ENCODE peak calls at places on chromosomes 13 and 19, in six cellular contexts. Y is AG09319, R is HFF-Myc, T is endothelial cell, M is chondrocyte, V is B cell. K is an unnamed sample.

GRCh38 chr13:39185326-39185725 is 147.1 kb downstream of the NHLRC3 start:
- DNase-seq in R (no peak), M (no peak), T (no peak), Y (no peak), V (no peak), K (no peak)

GRCh38 chr13:114229486-114229885 is 5.2 kb upstream of the CDC16 start:
- DNase-seq in Y (no peak), R (no peak), M (no peak), T (no peak), V (no peak), K (no peak)

GRCh38 chr19:31064486-31064885 is 284.8 kb downstream of the TSHZ3 start:
- DNase-seq in R (no peak), T (no peak), V (no peak), Y (no peak), M (no peak), K (no peak)

GRCh38 chr19:38869836-38870607 is 8.1 kb downstream of the RINL start:
- DNase-seq in R (peak; percentile 31), T (peak; percentile 68), M (no peak), Y (no peak), V (peak; percentile 91), K (peak; percentile 95)

GRCh38 chr19:54209058-54209747 is 8.5 kb downstream of the RPS9 start:
- DNase-seq in T (no peak), M (no peak), Y (no peak), V (no peak), R (no peak), K (peak; percentile 23)

GRCh38 chr13:103275708-103276107 is 209.5 kb upstream of the SLC10A2 start:
- DNase-seq in T (no peak), R (no peak), M (no peak), V (no peak), Y (no peak), K (no peak)

GRCh38 chr13:20001351-20001750 is 42.8 kb downstream of the ZMYM2 start:
- DNase-seq in T (no peak), R (no peak), M (no peak), Y (no peak), V (no peak), K (no peak)

GRCh38 chr19:39038098-39038497 is 5.7 kb upstream of the FBXO27 start:
- DNase-seq in V (no peak), Y (no peak), M (no peak), T (peak; percentile 41), R (no peak), K (peak; percentile 21)

GRCh38 chr13:56015919-56016318 is 1124.8 kb upstream of the PRR20A start:
- DNase-seq in Y (no peak), R (no peak), T (no peak), M (no peak), V (no peak), K (no peak)

GRCh38 chr19:39237200-39238184 is 7.3 kb downstream of the IFNL3 start:
- DNase-seq in V (peak; percentile 56), Y (no peak), R (no peak), T (no peak), M (peak; percentile 68), K (peak; percentile 65)

GRCh38 chr13:66503890-66504289 is 726.2 kb downstream of the PCDH9 start:
- DNase-seq in M (no peak), R (no peak), V (no peak), T (no peak), Y (no peak), K (no peak)

GRCh38 chr13:46736568-46736967 is 60.4 kb downstream of the ESD start:
- DNase-seq in M (no peak), V (no peak), Y (no peak), T (no peak), R (no peak), K (no peak)

GRCh38 chr19:29771708-29772415 is 39.9 kb upstream of the CCNE1 start:
- DNase-seq in T (peak; percentile 73), Y (peak; percentile 8), V (no peak), R (no peak), M (no peak), K (peak; percentile 34)

GRCh38 chr13:45007823-45008222 is 18.5 kb downstream of the GPALPP1 start:
- DNase-seq in R (no peak), M (no peak), Y (no peak), V (no peak), T (no peak), K (no peak)

GRCh38 chr19:46714523-46715106 is 2.3 kb downstream of the PRKD2 start:
- DNase-seq in M (no peak), V (peak; percentile 82), T (no peak), R (no peak), Y (no peak), K (peak; percentile 84)

DNA sequence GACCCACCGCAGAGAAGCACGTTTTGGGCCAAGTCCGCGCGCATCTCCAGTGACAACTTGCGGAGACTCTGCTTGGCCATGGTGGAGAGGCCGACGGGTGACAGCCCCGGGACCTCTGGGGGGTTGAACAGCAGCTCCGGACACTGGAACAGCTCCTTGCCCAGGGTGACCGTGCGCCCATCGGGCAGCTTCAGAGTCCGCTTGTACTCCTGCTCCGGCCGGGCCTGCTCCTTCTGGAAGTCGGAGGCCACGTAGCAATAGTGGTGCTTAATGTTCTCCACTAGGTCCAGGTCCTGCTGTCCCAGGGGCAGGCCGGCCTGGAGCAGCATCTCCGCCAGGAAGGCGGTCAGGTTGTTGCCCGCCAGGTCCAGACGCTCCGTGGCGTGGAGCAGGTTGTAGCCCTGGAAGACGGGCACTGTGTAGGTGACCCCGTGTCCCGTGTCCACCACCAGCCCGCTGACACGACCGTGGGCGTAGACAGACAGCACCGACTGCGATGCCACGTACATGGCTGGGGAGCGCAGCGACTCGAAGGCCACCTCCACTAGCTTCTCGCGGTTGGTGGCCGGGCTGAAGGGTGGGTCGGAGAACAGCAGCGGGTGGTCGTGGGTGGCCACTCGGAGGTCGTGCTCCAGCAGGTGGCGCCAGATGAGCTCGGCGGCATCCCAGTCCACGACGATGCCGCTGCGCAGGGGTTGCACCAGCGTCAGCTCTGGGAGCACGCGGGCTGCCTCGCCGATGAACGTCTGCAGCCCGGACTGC is 743 bp downstream of the ACTL9 start:
- DNase-seq in M (no peak), Y (no peak), V (no peak), R (no peak), T (no peak), K (peak; percentile 41)
- TF ChIP-seq CTCF in M (peak; percentile 42), Y (no peak), V (no peak), R (no peak), T (no peak), K (peak; percentile 66)

GRCh38 chr13:41196011-41196410 is 1.6 kb upstream of the KBTBD7 start:
- DNase-seq in T (no peak), R (no peak), Y (no peak), M (no peak), V (no peak), K (no peak)

GRCh38 chr13:41199061-41199460 is 4.7 kb upstream of the KBTBD7 start:
- DNase-seq in V (peak; percentile 64), R (no peak), T (no peak), Y (no peak), M (no peak), K (no peak)

GRCh38 chr13:41199526-41199925 is 5.2 kb upstream of the KBTBD7 start:
- DNase-seq in Y (peak; percentile 81), T (no peak), R (no peak), M (no peak), V (peak; percentile 75), K (no peak)

GRCh38 chr13:41193919-41194824 is at the start of gene KBTBD7:
- DNase-seq in T (peak; percentile 91), Y (peak; percentile 92), V (peak; percentile 93), M (peak; percentile 97), R (peak; percentile 87), K (peak; percentile 97)

GRCh38 chr13:41196620-41197019 is 2.3 kb upstream of the KBTBD7 start:
- DNase-seq in T (no peak), Y (no peak), R (no peak), V (no peak), M (no peak), K (peak; percentile 17)
- TF ChIP-seq CTCF in T (no peak), Y (no peak), R (peak; percentile 36), V (no peak), M (peak; percentile 54), K (no peak)

GRCh38 chr19:7860166-7860901 is 13.9 kb downstream of the PRR36 start:
- DNase-seq in R (no peak), T (no peak), Y (no peak), V (no peak), M (no peak), K (no peak)
- TF ChIP-seq CTCF in R (no peak), T (no peak), Y (no peak), V (no peak), M (no peak), K (no peak)

GRCh38 chr19:11286312-11286974 is 9.5 kb upstream of the TSPAN16 start:
- DNase-seq in V (no peak), T (no peak), M (no peak), Y (peak; percentile 11), R (no peak), K (peak; percentile 10)
- TF ChIP-seq CTCF in V (no peak), T (no peak), M (peak; percentile 73), Y (peak; percentile 17), R (no peak), K (no peak)

GRCh38 chr19:16375157-16375935 is 50.7 kb downstream of the KLF2 start:
- DNase-seq in V (no peak), T (no peak), R (no peak), Y (no peak), M (no peak), K (peak; percentile 2)

GRCh38 chr19:16375936-16376185 is 51.2 kb downstream of the KLF2 start:
- DNase-seq in M (no peak), R (no peak), V (no peak), Y (no peak), T (no peak), K (no peak)

GRCh38 chr19:16377521-16377920 is 52.9 kb downstream of the KLF2 start:
- DNase-seq in T (no peak), V (no peak), M (no peak), R (no peak), Y (no peak), K (no peak)

GRCh38 chr19:16376241-16376640 is 51.6 kb downstream of the KLF2 start:
- DNase-seq in T (no peak), M (no peak), V (no peak), R (no peak), Y (no peak), K (no peak)

GRCh38 chr19:16376649-16377048 is 52.0 kb downstream of the KLF2 start:
- DNase-seq in T (peak; percentile 67), Y (no peak), R (no peak), V (no peak), M (no peak), K (peak; percentile 60)
- TF ChIP-seq CTCF in T (peak; percentile 42), Y (peak; percentile 24), R (peak; percentile 48), V (peak; percentile 52), M (peak; percentile 62), K (peak; percentile 73)

GRCh38 chr13:71017607-71018006 is 849.4 kb downstream of the DACH1 start:
- DNase-seq in M (no peak), Y (no peak), V (no peak), T (no peak), R (no peak), K (no peak)
- TF ChIP-seq CTCF in M (no peak), Y (no peak), V (no peak), T (no peak), R (no peak), K (no peak)

DNA sequence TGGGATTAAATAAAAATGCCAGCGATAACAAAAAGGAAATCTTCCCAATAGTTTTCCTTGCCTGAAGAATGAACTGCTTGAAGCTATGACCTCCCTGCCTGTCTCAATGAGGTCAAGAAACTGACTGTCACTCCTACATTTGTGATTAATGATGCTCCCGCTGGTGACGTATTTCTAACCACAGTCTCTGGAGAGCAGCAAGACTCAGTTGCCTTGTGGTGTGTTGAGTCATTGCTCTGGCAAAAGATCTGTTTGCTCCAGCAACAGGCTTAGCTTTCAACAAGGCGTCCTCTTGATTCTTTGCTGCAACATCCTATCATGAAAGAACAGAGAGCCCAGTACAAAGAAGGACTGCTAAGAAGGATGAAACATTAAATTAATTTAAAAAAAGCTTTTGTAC is 1051.4 kb downstream of the DIAPH3 start:
- DNase-seq in M (no peak), Y (peak; percentile 75), R (peak; percentile 2), T (no peak), V (no peak), K (no peak)
- TF ChIP-seq CTCF in M (no peak), Y (no peak), R (no peak), T (no peak), V (no peak), K (no peak)

K was measured in activated CD8-positive, alpha-beta T cell treated with anti-CD3 and anti-CD28 coated beads for 36 hours.